ENCODE peak calls at places on chromosomes 7 and 10, in seven cellular contexts. W, H, J, Q, N, M and X are unnamed samples.

GRCh38 chr10:78426181-78426580 is 392.5 kb downstream of the RPS24 start:
- DNase-seq in N (no peak), Q (no peak), H (no peak), J (no peak), W (no peak), M (no peak), X (no peak)

GRCh38 chr10:126222736-126223511 is 165.4 kb downstream of the ADAM12 start:
- DNase-seq in M (peak), J (no peak), Q (no peak), W (no peak), N (peak), H (no peak), X (peak)

GRCh38 chr10:71426058-71426605 is 29.4 kb downstream of the CDH23 start:
- DNase-seq in Q (no peak), J (no peak), H (no peak), M (no peak), N (no peak), W (no peak), X (no peak)

GRCh38 chr7:30468791-30469190 is 9.8 kb downstream of the NOD1 start:
- DNase-seq in Q (no peak), J (no peak), W (no peak), N (no peak), M (peak), H (no peak), X (peak)

GRCh38 chr7:20170626-20171025 is 46.6 kb downstream of the MACC1 start:
- DNase-seq in J (no peak), N (no peak), Q (no peak), W (no peak), M (peak), H (no peak), X (peak)

GRCh38 chr7:143492799-143493568 is 15.3 kb downstream of the TAS2R41 start:
- DNase-seq in W (no peak), N (peak), H (no peak), Q (no peak), J (no peak), M (peak), X (peak)

GRCh38 chr10:28906011-28906411 is 228.7 kb downstream of the BAMBI start:
- DNase-seq in Q (no peak), J (no peak), N (no peak), W (no peak), M (no peak), H (no peak), X (no peak)

GRCh38 chr10:122475130-122475529 is 13.8 kb downstream of the HTRA1 start:
- DNase-seq in Q (no peak), W (no peak), H (no peak), M (no peak), J (no peak), N (no peak), X (no peak)

GRCh38 chr7:43952028-43952427 is 25.8 kb downstream of the UBE2D4 start:
- DNase-seq in M (no peak), H (no peak), W (no peak), Q (no peak), J (no peak), N (no peak), X (no peak)

GRCh38 chr10:128210215-128211063 is 84.2 kb upstream of the MKI67 start:
- DNase-seq in J (peak), W (peak), M (peak), Q (peak), H (no peak), N (no peak), X (peak)

GRCh38 chr10:10271639-10272192 is 746.0 kb upstream of the CELF2 start:
- DNase-seq in N (no peak), H (no peak), Q (no peak), M (no peak), J (no peak), W (no peak), X (no peak)

GRCh38 chr7:29115130-29115529 is 31.2 kb downstream of the CPVL start:
- DNase-seq in N (no peak), J (no peak), M (no peak), W (no peak), Q (no peak), H (no peak), X (no peak)

GRCh38 chr10:51103818-51104217 is 29.5 kb downstream of the PRKG1 start:
- DNase-seq in J (peak), Q (no peak), H (no peak), W (no peak), M (peak), N (peak), X (no peak)

GRCh38 chr10:132522521-132523411 is 14.8 kb upstream of the INPP5A start:
- DNase-seq in Q (no peak), W (peak), J (no peak), H (no peak), M (no peak), N (no peak), X (no peak)

GRCh38 chr10:71312840-71313789 is 5.9 kb upstream of the SLC29A3 start:
- DNase-seq in N (no peak), M (peak), J (no peak), Q (no peak), W (no peak), H (peak), X (peak)

GRCh38 chr10:68871731-68872342 is 29.3 kb upstream of the DDX50 start:
- DNase-seq in Q (no peak), W (no peak), M (peak), H (peak), J (no peak), N (no peak), X (peak)

GRCh38 chr7:28075674-28076358 is 104.8 kb downstream of the JAZF1 start:
- DNase-seq in N (no peak), H (no peak), Q (no peak), J (no peak), W (no peak), M (no peak), X (no peak)

GRCh38 chr7:28078036-28078901 is 102.3 kb downstream of the JAZF1 start:
- DNase-seq in W (no peak), H (no peak), J (peak), Q (peak), N (peak), M (peak), X (peak)

GRCh38 chr7:28077616-28078015 is 103.0 kb downstream of the JAZF1 start:
- DNase-seq in N (no peak), W (no peak), M (no peak), H (no peak), J (no peak), Q (no peak), X (no peak)

GRCh38 chr7:28072876-28073514 is 107.6 kb downstream of the JAZF1 start:
- DNase-seq in J (no peak), M (no peak), Q (no peak), W (no peak), N (no peak), H (no peak), X (no peak)

DNA sequence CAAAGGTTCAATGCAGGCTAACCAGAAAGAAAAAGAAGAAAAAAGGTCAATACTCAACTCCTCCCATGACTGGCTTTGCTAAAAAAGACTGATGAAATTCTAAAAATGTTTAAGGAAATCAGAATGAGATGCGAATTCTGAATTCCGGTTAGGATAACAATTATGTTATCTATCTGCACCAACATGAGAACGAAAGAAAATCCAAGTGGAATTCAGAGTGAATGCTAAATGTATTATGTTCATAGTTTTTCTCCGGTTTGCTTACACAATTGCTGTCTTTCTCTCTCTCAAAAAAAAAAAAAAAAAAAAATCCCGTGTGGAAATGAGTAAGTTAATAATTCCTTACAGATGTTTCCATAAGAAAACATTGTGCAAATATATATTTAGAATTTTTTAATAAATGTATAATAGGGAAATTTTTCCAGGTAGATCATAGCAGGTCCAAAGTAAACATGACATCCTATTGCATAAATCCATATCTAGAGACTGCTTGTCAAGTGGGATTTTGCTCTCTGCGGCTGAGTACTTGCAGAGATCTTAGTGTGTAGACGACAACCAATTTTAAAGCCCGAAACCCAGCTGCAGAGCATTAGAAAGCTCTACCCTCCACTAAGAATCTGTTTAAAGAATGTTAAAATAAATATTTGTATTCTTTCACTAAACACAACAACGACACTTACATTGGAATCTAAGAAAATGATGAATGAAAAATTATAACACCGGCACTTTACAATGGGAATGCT is 104.0 kb downstream of the JAZF1 start:
- DNase-seq in N (no peak), H (no peak), J (no peak), M (no peak), W (no peak), Q (no peak), X (peak)
- TF ChIP-seq CTCF in N (no peak), H (no peak), J (no peak), M (no peak), W (no peak), Q (no peak), X (no peak)

GRCh38 chr10:114121031-114121430 is 53.0 kb downstream of the CCDC186 start:
- DNase-seq in N (no peak), J (no peak), Q (no peak), H (no peak), W (no peak), M (no peak), X (no peak)
- TF ChIP-seq CTCF in N (peak), J (peak), Q (no peak), H (no peak), W (no peak), M (no peak), X (no peak)

GRCh38 chr7:42247301-42247700 is 10.3 kb upstream of the GLI3 start:
- DNase-seq in W (no peak), Q (no peak), N (no peak), J (peak), H (no peak), M (peak), X (peak)
- TF ChIP-seq CTCF in W (no peak), Q (no peak), N (no peak), J (peak), H (peak), M (peak), X (peak)

GRCh38 chr7:77989981-77990566 is 191.5 kb downstream of the PHTF2 start:
- DNase-seq in N (no peak), Q (no peak), J (peak), H (no peak), M (no peak), W (no peak), X (peak)
- TF ChIP-seq CTCF in N (peak), Q (peak), J (no peak), H (no peak), M (no peak), W (no peak), X (no peak)